ENCODE peak calls at places on chromosomes 13 and 19, in five cellular contexts. One of them, this sample, is unnamed. For H3K4me1, the result is how much of the 10 kb centered on the place peaks cover.

GRCh38 chr13:67278230-67278629 is 48.1 kb upstream of the PCDH9 start:
- DNase-seq in colonic mucosa: no peak
- DNase-seq in breast epithelium: no peak
- DNase-seq in pancreas: no peak
- DNase-seq in mucosa of descending colon: no peak
- DNase-seq in this sample: no peak

GRCh38 chr13:94387047-94387446 is 92.4 kb downstream of the DCT start:
- DNase-seq in colonic mucosa: no peak
- DNase-seq in breast epithelium: no peak
- DNase-seq in pancreas: no peak
- DNase-seq in mucosa of descending colon: no peak
- DNase-seq in this sample: no peak

GRCh38 chr13:97946951-97947588 is 6.4 kb upstream of the IPO5 start:
- DNase-seq in colonic mucosa: no peak
- DNase-seq in breast epithelium: no peak
- DNase-seq in pancreas: no peak
- DNase-seq in mucosa of descending colon: no peak
- DNase-seq in this sample: peak

GRCh38 chr19:48030073-48030472 is 13.8 kb downstream of the CABP5 start:
- DNase-seq in colonic mucosa: no peak
- DNase-seq in breast epithelium: no peak
- DNase-seq in pancreas: no peak
- DNase-seq in mucosa of descending colon: no peak
- DNase-seq in this sample: no peak

GRCh38 chr13:25169356-25169755 is 2.7 kb downstream of the AMER2 start:
- DNase-seq in colonic mucosa: no peak
- DNase-seq in breast epithelium: no peak
- DNase-seq in pancreas: no peak
- DNase-seq in mucosa of descending colon: no peak
- DNase-seq in this sample: no peak

GRCh38 chr13:46636451-46636850 is 83.5 kb downstream of the LRCH1 start:
- DNase-seq in colonic mucosa: no peak
- DNase-seq in breast epithelium: no peak
- DNase-seq in pancreas: no peak
- DNase-seq in mucosa of descending colon: no peak
- DNase-seq in this sample: no peak

GRCh38 chr13:28071424-28071823 is 29.0 kb downstream of the FLT3 start:
- DNase-seq in colonic mucosa: no peak
- DNase-seq in breast epithelium: no peak
- DNase-seq in pancreas: no peak
- DNase-seq in mucosa of descending colon: no peak
- DNase-seq in this sample: no peak

GRCh38 chr13:23678768-23679167 is 108.6 kb downstream of the TNFRSF19 start:
- DNase-seq in colonic mucosa: no peak
- DNase-seq in breast epithelium: no peak
- DNase-seq in pancreas: no peak
- DNase-seq in mucosa of descending colon: no peak
- DNase-seq in this sample: no peak

GRCh38 chr19:2179095-2179494 is 15.4 kb downstream of the DOT1L start:
- DNase-seq in colonic mucosa: no peak
- DNase-seq in breast epithelium: no peak
- DNase-seq in pancreas: no peak
- DNase-seq in mucosa of descending colon: no peak
- DNase-seq in this sample: no peak

GRCh38 chr19:4575267-4575793 is 15.8 kb upstream of the SEMA6B start:
- DNase-seq in colonic mucosa: no peak
- DNase-seq in breast epithelium: no peak
- DNase-seq in pancreas: no peak
- DNase-seq in mucosa of descending colon: no peak
- DNase-seq in this sample: peak

GRCh38 chr13:21823949-21824348 is 153.1 kb downstream of the FGF9 start:
- DNase-seq in colonic mucosa: no peak
- DNase-seq in breast epithelium: no peak
- DNase-seq in pancreas: no peak
- DNase-seq in mucosa of descending colon: no peak
- DNase-seq in this sample: no peak

GRCh38 chr19:15989889-15990288 is 41.1 kb downstream of the OR10H4 start:
- DNase-seq in colonic mucosa: no peak
- DNase-seq in breast epithelium: no peak
- DNase-seq in pancreas: no peak
- DNase-seq in mucosa of descending colon: no peak
- DNase-seq in this sample: no peak

GRCh38 chr19:53915000-53915399 is 5.9 kb downstream of the CACNG7 start:
- DNase-seq in colonic mucosa: no peak
- DNase-seq in breast epithelium: no peak
- DNase-seq in pancreas: no peak
- DNase-seq in mucosa of descending colon: peak
- DNase-seq in this sample: no peak

GRCh38 chr19:53912653-53913052 is 3.6 kb downstream of the CACNG7 start:
- DNase-seq in colonic mucosa: no peak
- DNase-seq in breast epithelium: no peak
- DNase-seq in pancreas: no peak
- DNase-seq in mucosa of descending colon: peak
- DNase-seq in this sample: no peak

GRCh38 chr19:53916004-53916403 is 6.9 kb downstream of the CACNG7 start:
- DNase-seq in colonic mucosa: no peak
- DNase-seq in breast epithelium: no peak
- DNase-seq in pancreas: no peak
- DNase-seq in mucosa of descending colon: no peak
- DNase-seq in this sample: no peak

DNA sequence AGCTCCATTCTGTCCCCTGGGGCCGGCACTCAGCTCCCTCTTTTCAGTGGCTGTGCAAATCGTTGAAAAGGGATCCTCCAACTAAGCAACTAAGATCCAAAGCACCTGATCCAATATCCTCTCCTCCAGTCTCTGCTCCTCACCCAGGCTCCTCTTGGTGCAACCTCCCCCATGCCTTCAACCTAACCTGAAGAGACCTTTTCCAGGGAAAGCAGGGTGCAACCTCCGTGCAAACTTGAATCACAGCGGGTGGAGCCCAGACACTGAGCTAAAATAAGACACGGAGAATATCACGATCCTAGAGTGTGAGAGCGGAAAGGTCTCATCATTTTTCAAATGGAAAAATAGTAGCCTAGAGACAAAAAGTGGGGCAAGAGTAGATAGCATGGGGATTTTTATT is 8.3 kb downstream of the CACNG7 start:
- DNase-seq in colonic mucosa: no peak
- DNase-seq in breast epithelium: no peak
- DNase-seq in pancreas: no peak
- DNase-seq in mucosa of descending colon: peak
- DNase-seq in this sample: no peak
- H3K4me1 ChIP-seq in colonic mucosa: under half
- H3K4me1 ChIP-seq in breast epithelium: under half
- H3K4me1 ChIP-seq in pancreas: under half
- H3K4me1 ChIP-seq in mucosa of descending colon: under half
- H3K4me1 ChIP-seq in this sample: under half

GRCh38 chr19:46605356-46605821 is 4.3 kb downstream of the CALM3 start:
- DNase-seq in colonic mucosa: no peak
- DNase-seq in breast epithelium: peak
- DNase-seq in pancreas: no peak
- DNase-seq in mucosa of descending colon: no peak
- DNase-seq in this sample: no peak

GRCh38 chr19:46607441-46607841 is 6.3 kb downstream of the CALM3 start:
- DNase-seq in colonic mucosa: peak
- DNase-seq in breast epithelium: peak
- DNase-seq in pancreas: no peak
- DNase-seq in mucosa of descending colon: no peak
- DNase-seq in this sample: peak

GRCh38 chr19:46606681-46607440 is 5.7 kb downstream of the CALM3 start:
- DNase-seq in colonic mucosa: peak
- DNase-seq in breast epithelium: no peak
- DNase-seq in pancreas: no peak
- DNase-seq in mucosa of descending colon: no peak
- DNase-seq in this sample: no peak

GRCh38 chr19:46604781-46605355 is 3.7 kb downstream of the CALM3 start:
- DNase-seq in colonic mucosa: no peak
- DNase-seq in breast epithelium: no peak
- DNase-seq in pancreas: peak
- DNase-seq in mucosa of descending colon: no peak
- DNase-seq in this sample: no peak

GRCh38 chr19:46606019-46606418 is 4.9 kb downstream of the CALM3 start:
- DNase-seq in colonic mucosa: no peak
- DNase-seq in breast epithelium: peak
- DNase-seq in pancreas: no peak
- DNase-seq in mucosa of descending colon: no peak
- DNase-seq in this sample: no peak
- H3K4me1 ChIP-seq in colonic mucosa: under half
- H3K4me1 ChIP-seq in breast epithelium: under half
- H3K4me1 ChIP-seq in pancreas: under half
- H3K4me1 ChIP-seq in mucosa of descending colon: under half
- H3K4me1 ChIP-seq in this sample: under half

GRCh38 chr19:41551711-41552110 is 24.3 kb upstream of the CEACAM21 start:
- DNase-seq in colonic mucosa: no peak
- DNase-seq in breast epithelium: no peak
- DNase-seq in pancreas: no peak
- DNase-seq in mucosa of descending colon: no peak
- DNase-seq in this sample: no peak

GRCh38 chr19:41554902-41555301 is 21.1 kb upstream of the CEACAM21 start:
- DNase-seq in colonic mucosa: no peak
- DNase-seq in breast epithelium: no peak
- DNase-seq in pancreas: no peak
- DNase-seq in mucosa of descending colon: no peak
- DNase-seq in this sample: no peak

GRCh38 chr19:41552558-41552957 is 23.4 kb upstream of the CEACAM21 start:
- DNase-seq in colonic mucosa: no peak
- DNase-seq in breast epithelium: no peak
- DNase-seq in pancreas: no peak
- DNase-seq in mucosa of descending colon: no peak
- DNase-seq in this sample: no peak

GRCh38 chr19:41553804-41554203 is 22.2 kb upstream of the CEACAM21 start:
- DNase-seq in colonic mucosa: no peak
- DNase-seq in breast epithelium: no peak
- DNase-seq in pancreas: no peak
- DNase-seq in mucosa of descending colon: no peak
- DNase-seq in this sample: no peak

GRCh38 chr19:41555752-41556151 is 20.2 kb upstream of the CEACAM21 start:
- DNase-seq in colonic mucosa: no peak
- DNase-seq in breast epithelium: no peak
- DNase-seq in pancreas: no peak
- DNase-seq in mucosa of descending colon: no peak
- DNase-seq in this sample: no peak
- H3K4me1 ChIP-seq in colonic mucosa: under half
- H3K4me1 ChIP-seq in breast epithelium: under half
- H3K4me1 ChIP-seq in pancreas: under half
- H3K4me1 ChIP-seq in mucosa of descending colon: under half
- H3K4me1 ChIP-seq in this sample: under half

DNA sequence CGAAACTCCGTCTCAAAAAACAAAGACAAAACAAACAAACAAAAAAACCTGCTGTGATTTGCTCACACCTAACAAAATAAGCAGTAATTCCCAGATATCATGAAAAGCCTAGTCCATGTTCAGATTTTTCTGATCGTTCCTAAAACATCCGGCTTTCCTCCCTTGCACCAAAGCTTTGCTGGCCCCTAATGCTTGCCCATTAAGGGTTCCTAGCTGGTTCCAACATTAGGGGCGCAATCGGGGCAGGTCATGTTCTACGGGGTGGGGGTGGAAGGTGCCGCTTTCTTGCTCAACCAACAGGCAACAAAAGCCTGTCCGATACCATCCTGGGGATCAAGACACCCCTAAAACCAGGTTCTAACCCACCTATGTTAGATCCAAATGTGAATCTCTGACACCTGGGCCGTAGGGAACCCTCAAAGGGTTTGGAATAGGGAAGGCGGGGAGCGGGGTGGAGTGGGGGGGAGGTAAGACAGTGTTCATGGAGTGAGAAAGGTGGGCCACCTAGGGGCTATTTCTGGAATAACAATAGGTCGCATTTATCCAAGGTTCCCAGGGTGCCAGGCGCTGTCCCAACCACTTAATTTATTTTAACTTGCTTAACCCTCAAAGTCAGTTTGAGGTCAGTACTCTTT is 25.3 kb upstream of the FXYD3 start:
- DNase-seq in colonic mucosa: peak
- DNase-seq in breast epithelium: no peak
- DNase-seq in pancreas: peak
- DNase-seq in mucosa of descending colon: no peak
- DNase-seq in this sample: peak
- H3K4me1 ChIP-seq in colonic mucosa: under half
- H3K4me1 ChIP-seq in breast epithelium: under half
- H3K4me1 ChIP-seq in pancreas: under half
- H3K4me1 ChIP-seq in mucosa of descending colon: under half
- H3K4me1 ChIP-seq in this sample: under half

GRCh38 chr19:10763399-10763798 is 45.5 kb downstream of the DNM2 start:
- DNase-seq in colonic mucosa: no peak
- DNase-seq in breast epithelium: no peak
- DNase-seq in pancreas: no peak
- DNase-seq in mucosa of descending colon: no peak
- DNase-seq in this sample: no peak

GRCh38 chr19:10762656-10763055 is 44.8 kb downstream of the DNM2 start:
- DNase-seq in colonic mucosa: peak
- DNase-seq in breast epithelium: no peak
- DNase-seq in pancreas: no peak
- DNase-seq in mucosa of descending colon: peak
- DNase-seq in this sample: no peak

GRCh38 chr19:10758978-10759377 is 41.1 kb downstream of the DNM2 start:
- DNase-seq in colonic mucosa: no peak
- DNase-seq in breast epithelium: no peak
- DNase-seq in pancreas: no peak
- DNase-seq in mucosa of descending colon: no peak
- DNase-seq in this sample: no peak

GRCh38 chr19:10761443-10762242 is 43.8 kb downstream of the DNM2 start:
- DNase-seq in colonic mucosa: peak
- DNase-seq in breast epithelium: no peak
- DNase-seq in pancreas: no peak
- DNase-seq in mucosa of descending colon: peak
- DNase-seq in this sample: no peak

GRCh38 chr19:10760268-10760944 is 42.5 kb downstream of the DNM2 start:
- DNase-seq in colonic mucosa: no peak
- DNase-seq in breast epithelium: no peak
- DNase-seq in pancreas: no peak
- DNase-seq in mucosa of descending colon: no peak
- DNase-seq in this sample: no peak
- H3K4me1 ChIP-seq in colonic mucosa: half or more
- H3K4me1 ChIP-seq in breast epithelium: under half
- H3K4me1 ChIP-seq in pancreas: under half
- H3K4me1 ChIP-seq in mucosa of descending colon: half or more
- H3K4me1 ChIP-seq in this sample: under half

DNA sequence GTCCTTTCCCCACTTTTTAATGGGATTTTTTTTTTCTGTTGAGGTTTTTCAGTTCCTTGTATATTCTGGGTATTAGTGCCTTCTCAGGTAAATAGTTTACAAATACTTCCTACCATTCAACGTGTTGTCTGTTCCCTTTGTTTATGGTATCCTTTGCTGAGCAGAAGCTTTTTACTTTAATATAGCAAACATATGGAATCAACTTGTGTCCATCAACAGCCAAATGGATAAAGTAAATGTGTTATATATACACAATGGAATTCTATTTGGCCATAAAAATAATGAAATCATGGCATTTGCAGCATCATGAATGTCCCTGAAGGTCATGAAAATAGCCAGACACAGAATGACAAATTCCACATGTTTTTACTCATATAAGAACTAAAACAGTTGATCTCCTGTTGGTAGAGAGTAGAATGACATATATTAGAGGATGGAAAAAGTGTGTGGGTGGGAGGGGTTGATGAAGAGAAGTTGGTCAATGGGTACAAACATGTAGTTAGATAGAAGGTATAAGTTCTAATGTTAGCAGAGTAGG is 500.8 kb downstream of the SLITRK6 start:
- DNase-seq in colonic mucosa: no peak
- DNase-seq in breast epithelium: no peak
- DNase-seq in pancreas: no peak
- DNase-seq in mucosa of descending colon: no peak
- DNase-seq in this sample: no peak
- H3K4me1 ChIP-seq in colonic mucosa: under half
- H3K4me1 ChIP-seq in breast epithelium: under half
- H3K4me1 ChIP-seq in pancreas: under half
- H3K4me1 ChIP-seq in mucosa of descending colon: under half
- H3K4me1 ChIP-seq in this sample: under half

This sample was measured in SJSA1.